ENCODE peak calls at places on chromosomes 11 and 22, in ten cellular contexts. K is MM.1S, G is heart right ventricle, O is NCI-H146, X is NCI-H460, C is endothelial cell, Y is Caco-2, S is kidney glomerular epithelial cell, U is cardiac muscle cell, W is hepatic stellate cell. B is an unnamed sample.

GRCh38 chr11:84558085-84558905 is 1068.8 kb downstream of the DLG2 start:
- DNase-seq in K (peak; percentile 76), G (peak; percentile 6), O (peak; percentile 51), X (peak; percentile 26), C (peak; percentile 26), Y (peak; percentile 71), S (peak; percentile 44), U (peak; percentile 66), W (peak; percentile 13), B (no peak)

GRCh38 chr11:58770627-58771457 is 39.1 kb upstream of the GLYAT start:
- DNase-seq in K (no peak), G (no peak), O (no peak), X (no peak), C (no peak), Y (no peak), S (no peak), U (no peak), W (no peak), B (no peak)

GRCh38 chr11:79013509-79013908 is 427.3 kb downstream of the TENM4 start:
- DNase-seq in K (no peak), G (no peak), O (no peak), X (no peak), C (no peak), Y (no peak), S (no peak), U (no peak), W (peak; percentile 8), B (peak; percentile 26)

GRCh38 chr11:10275714-10276113 is 18.3 kb downstream of the SBF2 start:
- DNase-seq in K (no peak), G (no peak), O (no peak), X (no peak), C (no peak), Y (no peak), S (no peak), U (no peak), W (no peak), B (no peak)

GRCh38 chr11:106956887-106957505 is 61.3 kb downstream of the GUCY1A2 start:
- DNase-seq in K (no peak), G (no peak), O (no peak), X (no peak), C (no peak), Y (no peak), S (no peak), U (no peak), W (no peak), B (no peak)

GRCh38 chr11:12744831-12745502 is 70.7 kb downstream of the TEAD1 start:
- DNase-seq in K (peak; percentile 62), G (peak; percentile 60), O (peak; percentile 51), X (no peak), C (no peak), Y (no peak), S (peak; percentile 75), U (peak; percentile 91), W (no peak), B (no peak)

GRCh38 chr11:13284776-13285588 is 7.4 kb downstream of the BMAL1 start:
- DNase-seq in K (no peak), G (no peak), O (no peak), X (no peak), C (no peak), Y (no peak), S (no peak), U (no peak), W (no peak), B (no peak)

GRCh38 chr11:115963170-115963569 is 459.0 kb upstream of the CADM1 start:
- DNase-seq in K (no peak), G (no peak), O (no peak), X (no peak), C (no peak), Y (no peak), S (no peak), U (no peak), W (no peak), B (no peak)

GRCh38 chr11:44728491-44728910 is 1.7 kb downstream of the TSPAN18 start:
- DNase-seq in K (no peak), G (no peak), O (no peak), X (no peak), C (no peak), Y (no peak), S (no peak), U (no peak), W (no peak), B (no peak)

GRCh38 chr22:37043828-37044538 is 7.6 kb upstream of the KCTD17 start:
- DNase-seq in K (peak; percentile 73), G (peak; percentile 50), O (peak; percentile 55), X (peak; percentile 47), C (peak; percentile 59), Y (peak; percentile 88), S (peak; percentile 31), U (peak; percentile 71), W (peak; percentile 63), B (peak; percentile 87)

GRCh38 chr11:28384418-28384817 is 276.2 kb downstream of the METTL15 start:
- DNase-seq in K (no peak), G (no peak), O (no peak), X (no peak), C (no peak), Y (no peak), S (no peak), U (no peak), W (no peak), B (no peak)

GRCh38 chr22:50307891-50308596 is 598 bp upstream of the PLXNB2 start:
- DNase-seq in K (no peak), G (no peak), O (no peak), X (no peak), C (no peak), Y (no peak), S (no peak), U (no peak), W (no peak), B (peak; percentile 81)

GRCh38 chr11:63767415-63768231 is 952 bp downstream of the ZFTA start:
- DNase-seq in K (peak; percentile 48), G (peak; percentile 81), O (peak; percentile 77), X (no peak), C (peak; percentile 63), Y (peak; percentile 67), S (peak; percentile 50), U (peak; percentile 76), W (peak; percentile 81), B (peak; percentile 47)

GRCh38 chr11:100689141-100689540 is 2.1 kb downstream of the ARHGAP42 start:
- DNase-seq in K (no peak), G (no peak), O (no peak), X (no peak), C (no peak), Y (no peak), S (no peak), U (peak; percentile 52), W (no peak), B (no peak)

GRCh38 chr22:37222440-37222971 is 10.2 kb upstream of the SSTR3 start:
- DNase-seq in K (peak; percentile 77), G (no peak), O (no peak), X (no peak), C (no peak), Y (no peak), S (no peak), U (no peak), W (no peak), B (no peak)

GRCh38 chr11:108302121-108302785 is 79.4 kb downstream of the ATM start:
- DNase-seq in K (no peak), G (no peak), O (no peak), X (no peak), C (no peak), Y (no peak), S (peak; percentile 60), U (no peak), W (peak; percentile 8), B (no peak)

GRCh38 chr11:17781221-17781620 is 46.6 kb downstream of the KCNC1 start:
- DNase-seq in K (no peak), G (no peak), O (no peak), X (no peak), C (no peak), Y (no peak), S (no peak), U (no peak), W (no peak), B (no peak)

GRCh38 chr22:31586137-31586920 is 75.7 kb downstream of the PISD start:
- DNase-seq in K (no peak), G (no peak), O (no peak), X (peak; percentile 96), C (no peak), Y (peak; percentile 43), S (no peak), U (no peak), W (no peak), B (no peak)

GRCh38 chr22:49056301-49056700 is 771.4 kb downstream of the BRD1 start:
- DNase-seq in K (no peak), G (no peak), O (no peak), X (no peak), C (no peak), Y (no peak), S (no peak), U (no peak), W (no peak), B (no peak)

GRCh38 chr11:2789331-2789730 is 89.5 kb upstream of the KCNQ1OT1 start:
- DNase-seq in K (no peak), G (peak; percentile 1), O (no peak), X (no peak), C (no peak), Y (no peak), S (no peak), U (no peak), W (no peak), B (peak; percentile 16)

GRCh38 chr11:123428221-123428631 is 1.8 kb upstream of the GRAMD1B start:
- DNase-seq in K (no peak), G (no peak), O (no peak), X (no peak), C (no peak), Y (no peak), S (no peak), U (peak; percentile 13), W (no peak), B (no peak)

GRCh38 chr11:79333381-79333780 is 107.4 kb downstream of the TENM4 start:
- DNase-seq in K (no peak), G (no peak), O (no peak), X (no peak), C (no peak), Y (no peak), S (no peak), U (no peak), W (no peak), B (no peak)

GRCh38 chr11:126739499-126740145 is 260.9 kb downstream of the KIRREL3 start:
- DNase-seq in K (no peak), G (no peak), O (no peak), X (no peak), C (no peak), Y (no peak), S (no peak), U (no peak), W (no peak), B (no peak)

GRCh38 chr22:19897726-19898515 is 43.2 kb upstream of the GNB1L start:
- DNase-seq in K (no peak), G (no peak), O (no peak), X (no peak), C (no peak), Y (no peak), S (no peak), U (no peak), W (no peak), B (no peak)

GRCh38 chr11:120917536-120918239 is 106.2 kb upstream of the TBCEL start:
- DNase-seq in K (no peak), G (no peak), O (no peak), X (no peak), C (no peak), Y (no peak), S (no peak), U (no peak), W (no peak), B (no peak)

GRCh38 chr22:21876486-21877176 is 9.2 kb upstream of the MAPK1 start:
- DNase-seq in K (no peak), G (no peak), O (no peak), X (peak; percentile 6), C (no peak), Y (no peak), S (no peak), U (no peak), W (peak; percentile 51), B (no peak)

GRCh38 chr11:26620282-26621045 is 48.4 kb upstream of the MUC15 start:
- DNase-seq in K (no peak), G (no peak), O (peak; percentile 77), X (no peak), C (no peak), Y (no peak), S (no peak), U (no peak), W (no peak), B (no peak)

GRCh38 chr22:22408731-22409696 is 99.5 kb downstream of the ZNF280B start:
- DNase-seq in K (peak; percentile 55), G (no peak), O (peak; percentile 38), X (peak; percentile 28), C (peak; percentile 56), Y (peak; percentile 58), S (peak; percentile 9), U (no peak), W (no peak), B (no peak)